ENCODE peak calls at places on chromosomes 2 and 18, in four cellular contexts. One of them, this sample, is unnamed.

GRCh38 chr2:224518806-224519580 is 66.2 kb downstream of the CUL3 start:
- DNase-seq in nucleus accumbens: no peak
- DNase-seq in NT2/D1: no peak
- DNase-seq in erythroblast: no peak
- DNase-seq in this sample: no peak

GRCh38 chr18:6031004-6031403 is 135.7 kb upstream of the TMEM200C start:
- DNase-seq in nucleus accumbens: no peak
- DNase-seq in erythroblast: no peak
- DNase-seq in NT2/D1: no peak
- DNase-seq in this sample: no peak

GRCh38 chr2:43818761-43819160 is 19.9 kb downstream of the ABCG5 start:
- DNase-seq in NT2/D1: no peak
- DNase-seq in erythroblast: peak
- DNase-seq in nucleus accumbens: no peak
- DNase-seq in this sample: no peak

GRCh38 chr2:76019130-76019529 is 308.4 kb upstream of the GCFC2 start:
- DNase-seq in NT2/D1: no peak
- DNase-seq in nucleus accumbens: no peak
- DNase-seq in erythroblast: no peak
- DNase-seq in this sample: no peak

GRCh38 chr2:29657674-29658073 is 263.7 kb downstream of the ALK start:
- DNase-seq in nucleus accumbens: peak
- DNase-seq in NT2/D1: no peak
- DNase-seq in erythroblast: no peak
- DNase-seq in this sample: no peak

GRCh38 chr2:30201990-30202389 is 29.3 kb upstream of the LBH start:
- DNase-seq in nucleus accumbens: peak
- DNase-seq in erythroblast: no peak
- DNase-seq in NT2/D1: no peak
- DNase-seq in this sample: no peak

GRCh38 chr18:3207565-3207964 is 12.2 kb downstream of the MYOM1 start:
- DNase-seq in nucleus accumbens: no peak
- DNase-seq in erythroblast: no peak
- DNase-seq in NT2/D1: no peak
- DNase-seq in this sample: no peak

GRCh38 chr2:27185331-27186026 is 26.4 kb upstream of the ATRAID start:
- DNase-seq in nucleus accumbens: no peak
- DNase-seq in NT2/D1: no peak
- DNase-seq in erythroblast: no peak
- DNase-seq in this sample: no peak

GRCh38 chr18:2304378-2305175 is 266.7 kb downstream of the METTL4 start:
- DNase-seq in nucleus accumbens: no peak
- DNase-seq in erythroblast: peak
- DNase-seq in NT2/D1: no peak
- DNase-seq in this sample: no peak

GRCh38 chr18:8051388-8051787 is 484.3 kb downstream of the PTPRM start:
- DNase-seq in erythroblast: no peak
- DNase-seq in nucleus accumbens: no peak
- DNase-seq in NT2/D1: no peak
- DNase-seq in this sample: no peak

GRCh38 chr2:174963437-174964400 is 41.5 kb downstream of the CHN1 start:
- DNase-seq in nucleus accumbens: no peak
- DNase-seq in NT2/D1: no peak
- DNase-seq in erythroblast: no peak
- DNase-seq in this sample: no peak

GRCh38 chr2:2646312-2647051 is 315.4 kb upstream of the MYT1L start:
- DNase-seq in erythroblast: no peak
- DNase-seq in nucleus accumbens: peak
- DNase-seq in NT2/D1: no peak
- DNase-seq in this sample: no peak

GRCh38 chr2:39724828-39725144 is 54.3 kb downstream of the THUMPD2 start:
- DNase-seq in erythroblast: no peak
- DNase-seq in nucleus accumbens: no peak
- DNase-seq in NT2/D1: no peak
- DNase-seq in this sample: no peak

GRCh38 chr2:170170281-170171035 is 7.5 kb upstream of the MYO3B start:
- DNase-seq in nucleus accumbens: no peak
- DNase-seq in erythroblast: no peak
- DNase-seq in NT2/D1: no peak
- DNase-seq in this sample: no peak

GRCh38 chr2:144595279-144595678 is 75.4 kb upstream of the ZEB2 start:
- DNase-seq in nucleus accumbens: no peak
- DNase-seq in erythroblast: peak
- DNase-seq in NT2/D1: no peak
- DNase-seq in this sample: no peak

GRCh38 chr2:147224070-147224469 is 620.8 kb upstream of the ACVR2A start:
- DNase-seq in NT2/D1: peak
- DNase-seq in nucleus accumbens: no peak
- DNase-seq in erythroblast: no peak
- DNase-seq in this sample: no peak